ENCODE peak calls at places on chromosomes 1 and 21, in ten cellular contexts. V is cardiac fibroblast; D is epithelial cell of esophagus; K is OCI-M1; J is C1 segment of cervical spinal cord; R is A172; P is activated naive CD8-positive, alpha-beta T cell treated with anti-CD3 and anti-CD28 coated beads for 36 hours; Q is AG09319; W is T47D; X is H1. B is an unnamed sample.

GRCh38 chr1:78250201-78250600 is 204.4 kb downstream of the GIPC2 start:
- DNase-seq in V (peak; percentile 42), D (no peak), K (no peak), J (no peak), R (no peak), P (no peak), Q (no peak), W (no peak), X (no peak), B (no peak)

GRCh38 chr1:154871374-154871773 is 1.3 kb upstream of the KCNN3 start:
- DNase-seq in V (no peak), D (peak; percentile 18), K (no peak), J (no peak), R (peak; percentile 55), P (no peak), Q (no peak), W (no peak), X (no peak), B (no peak)

GRCh38 chr1:42745851-42746250 is 5.8 kb upstream of the CLDN19 start:
- DNase-seq in V (no peak), D (no peak), K (no peak), J (no peak), R (no peak), P (no peak), Q (no peak), W (no peak), X (no peak), B (no peak)

GRCh38 chr1:71587961-71588360 is 507.1 kb upstream of the ZRANB2 start:
- DNase-seq in V (peak; percentile 53), D (peak; percentile 29), K (peak; percentile 75), J (no peak), R (no peak), P (no peak), Q (peak; percentile 18), W (no peak), X (no peak), B (peak; percentile 67)

GRCh38 chr1:38093569-38094520 is 47.3 kb upstream of the POU3F1 start:
- DNase-seq in V (no peak), D (no peak), K (no peak), J (no peak), R (no peak), P (no peak), Q (no peak), W (no peak), X (no peak), B (peak; percentile 32)

GRCh38 chr1:42152119-42152518 is 1.1 kb upstream of the GUCA2B start:
- DNase-seq in V (no peak), D (peak; percentile 81), K (no peak), J (no peak), R (no peak), P (no peak), Q (no peak), W (no peak), X (no peak), B (no peak)

GRCh38 chr1:17831619-17832018 is 76.5 kb downstream of the ACTL8 start:
- DNase-seq in V (peak; percentile 65), D (peak; percentile 10), K (peak; percentile 52), J (no peak), R (peak; percentile 32), P (no peak), Q (peak; percentile 10), W (peak; percentile 36), X (peak; percentile 76), B (no peak)

GRCh38 chr1:173430707-173431662 is 46.1 kb upstream of the PRDX6 start:
- DNase-seq in V (peak; percentile 96), D (peak; percentile 89), K (peak; percentile 98), J (peak; percentile 81), R (peak; percentile 89), P (peak; percentile 78), Q (peak; percentile 75), W (peak; percentile 56), X (peak; percentile 97), B (peak; percentile 65)

GRCh38 chr1:65208577-65208976 is 60.6 kb downstream of the AK4 start:
- DNase-seq in V (no peak), D (no peak), K (no peak), J (no peak), R (no peak), P (no peak), Q (no peak), W (no peak), X (peak; percentile 45), B (no peak)

GRCh38 chr1:58618303-58618702 is 41.3 kb upstream of the TACSTD2 start:
- DNase-seq in V (peak; percentile 92), D (peak; percentile 100), K (no peak), J (no peak), R (peak; percentile 83), P (no peak), Q (peak; percentile 73), W (no peak), X (no peak), B (no peak)

GRCh38 chr1:208434008-208434407 is 189.8 kb upstream of the PLXNA2 start:
- DNase-seq in V (no peak), D (no peak), K (no peak), J (no peak), R (no peak), P (no peak), Q (no peak), W (no peak), X (no peak), B (no peak)

GRCh38 chr1:41856361-41857285 is 62.1 kb downstream of the HIVEP3 start:
- DNase-seq in V (no peak), D (no peak), K (no peak), J (no peak), R (no peak), P (no peak), Q (peak; percentile 22), W (no peak), X (no peak), B (no peak)

GRCh38 chr1:17922833-17923232 is 167.7 kb downstream of the ACTL8 start:
- DNase-seq in V (peak; percentile 41), D (no peak), K (peak; percentile 33), J (no peak), R (peak; percentile 19), P (peak; percentile 8), Q (no peak), W (peak; percentile 13), X (peak; percentile 75), B (peak; percentile 4)

GRCh38 chr21:43312751-43313169 is 114.2 kb downstream of the SIK1 start:
- DNase-seq in V (no peak), D (no peak), K (no peak), J (no peak), R (no peak), P (no peak), Q (no peak), W (no peak), X (no peak), B (peak; percentile 52)

GRCh38 chr1:16249838-16250241 is 12.9 kb upstream of the CPLANE2 start:
- DNase-seq in V (peak; percentile 88), D (no peak), K (peak; percentile 61), J (no peak), R (no peak), P (no peak), Q (peak; percentile 60), W (no peak), X (no peak), B (no peak)

GRCh38 chr1:223014142-223014873 is 128.7 kb downstream of the TLR5 start:
- DNase-seq in V (no peak), D (no peak), K (no peak), J (no peak), R (no peak), P (no peak), Q (no peak), W (no peak), X (no peak), B (no peak)

GRCh38 chr1:54701066-54701465 is 14.6 kb upstream of the TTC4 start:
- DNase-seq in V (no peak), D (no peak), K (no peak), J (no peak), R (no peak), P (no peak), Q (no peak), W (no peak), X (no peak), B (no peak)

GRCh38 chr1:31871703-31872102 is 55.9 kb upstream of the SPOCD1 start:
- DNase-seq in V (no peak), D (no peak), K (no peak), J (no peak), R (no peak), P (no peak), Q (no peak), W (no peak), X (no peak), B (no peak)

GRCh38 chr1:71490432-71490831 is 409.6 kb upstream of the ZRANB2 start:
- DNase-seq in V (peak; percentile 83), D (peak; percentile 77), K (no peak), J (no peak), R (peak; percentile 21), P (no peak), Q (no peak), W (no peak), X (no peak), B (no peak)

GRCh38 chr1:200330770-200331428 is 78.9 kb downstream of the ZNF281 start:
- DNase-seq in V (no peak), D (no peak), K (no peak), J (no peak), R (no peak), P (no peak), Q (no peak), W (no peak), X (no peak), B (no peak)

GRCh38 chr21:42356036-42356435 is 5.2 kb upstream of the TFF2 start:
- DNase-seq in V (no peak), D (no peak), K (no peak), J (no peak), R (no peak), P (no peak), Q (no peak), W (no peak), X (no peak), B (no peak)

GRCh38 chr1:233240839-233241682 is 54.5 kb downstream of the PCNX2 start:
- DNase-seq in V (peak; percentile 62), D (peak; percentile 48), K (peak; percentile 82), J (no peak), R (peak; percentile 21), P (no peak), Q (no peak), W (peak; percentile 43), X (no peak), B (peak; percentile 3)

GRCh38 chr1:214282696-214283225 is 1.8 kb downstream of the SMYD2 start:
- DNase-seq in V (no peak), D (no peak), K (no peak), J (no peak), R (no peak), P (peak; percentile 39), Q (no peak), W (no peak), X (no peak), B (no peak)